ENCODE peak calls at places on chromosomes 12 and 14, in nine cellular contexts. J is CD8-positive, alpha-beta T cell; S is fibroblast of lung; E is fibroblast of pulmonary artery; K is upper lobe of right lung; U is astrocyte of the spinal cord; T is GM06990; G is gastrocnemius medialis; A is fibroblast of the aortic adventitia. C is an unnamed sample.

GRCh38 chr14:89310211-89310610 is 106.8 kb downstream of the FOXN3 start:
- DNase-seq in J (no peak), S (no peak), E (no peak), K (no peak), U (no peak), T (no peak), G (no peak), A (no peak), C (no peak)

GRCh38 chr12:76316468-76316867 is 31.7 kb downstream of the BBS10 start:
- DNase-seq in J (no peak), S (no peak), E (no peak), K (no peak), U (no peak), T (no peak), G (no peak), A (no peak), C (no peak)

GRCh38 chr14:88998027-88998426 is 173.6 kb downstream of the TTC8 start:
- DNase-seq in J (no peak), S (no peak), E (no peak), K (no peak), U (no peak), T (no peak), G (no peak), A (no peak), C (no peak)

GRCh38 chr14:103753809-103754208 is 38.2 kb downstream of the ZFYVE21 start:
- DNase-seq in J (no peak), S (no peak), E (no peak), K (no peak), U (no peak), T (no peak), G (no peak), A (no peak), C (no peak)

GRCh38 chr14:34252227-34252626 is 209.8 kb downstream of the SPTSSA start:
- DNase-seq in J (no peak), S (peak; percentile 26), E (no peak), K (no peak), U (no peak), T (no peak), G (no peak), A (no peak), C (no peak)

GRCh38 chr14:103085106-103086091 is 1.4 kb downstream of the LBHD2 start:
- DNase-seq in J (no peak), S (no peak), E (no peak), K (no peak), U (no peak), T (no peak), G (no peak), A (no peak), C (no peak)

GRCh38 chr14:95365401-95365800 is 45.7 kb upstream of the CLMN start:
- DNase-seq in J (no peak), S (no peak), E (peak; percentile 35), K (no peak), U (no peak), T (no peak), G (no peak), A (no peak), C (no peak)

GRCh38 chr14:55976219-55976618 is 142.0 kb upstream of the PELI2 start:
- DNase-seq in J (no peak), S (no peak), E (no peak), K (no peak), U (no peak), T (no peak), G (no peak), A (peak; percentile 8), C (no peak)

GRCh38 chr14:98099527-98099926 is 1172.5 kb downstream of the BCL11B start:
- DNase-seq in J (no peak), S (peak; percentile 6), E (no peak), K (no peak), U (no peak), T (no peak), G (no peak), A (no peak), C (no peak)

GRCh38 chr12:69821441-69822204 is 3.4 kb upstream of the MYRFL start:
- DNase-seq in J (no peak), S (peak; percentile 89), E (peak; percentile 88), K (no peak), U (peak; percentile 91), T (no peak), G (no peak), A (peak; percentile 65), C (no peak)

GRCh38 chr14:78154827-78155226 is 15.3 kb upstream of the NRXN3 start:
- DNase-seq in J (no peak), S (peak; percentile 9), E (no peak), K (no peak), U (no peak), T (no peak), G (no peak), A (no peak), C (no peak)
- TF ChIP-seq CTCF in J (no peak), S (no peak), E (no peak), K (no peak), U (no peak), T (peak; percentile 14), G (no peak), A (no peak), C (no peak)

DNA sequence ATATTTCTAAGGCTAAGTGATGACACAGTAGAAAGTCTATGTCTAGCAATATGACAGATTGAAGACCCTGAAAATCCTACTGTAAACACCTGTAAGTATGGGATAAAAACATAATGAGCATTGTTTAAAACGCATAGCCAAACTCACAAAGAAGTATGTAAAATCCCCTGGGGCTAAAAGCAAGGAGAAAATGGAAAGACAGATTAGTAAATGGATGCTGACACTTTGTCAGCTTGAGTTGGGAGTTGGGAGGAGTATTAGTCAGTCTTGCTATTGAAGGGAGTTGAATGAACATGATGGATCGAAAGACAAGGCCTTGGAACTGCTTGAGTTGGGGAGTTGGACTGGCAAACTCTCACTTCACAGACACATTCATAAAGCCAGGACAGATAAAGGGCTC is 79.0 kb upstream of the PRKD1 start:
- DNase-seq in J (no peak), S (no peak), E (no peak), K (no peak), U (no peak), T (no peak), G (no peak), A (no peak), C (no peak)
- TF ChIP-seq CTCF in J (no peak), S (no peak), E (no peak), K (no peak), U (no peak), T (no peak), G (no peak), A (no peak), C (no peak)

GRCh38 chr12:53479314-53479713 is 19.9 kb downstream of the MAP3K12 start:
- DNase-seq in J (no peak), S (no peak), E (no peak), K (no peak), U (no peak), T (no peak), G (no peak), A (no peak), C (no peak)

GRCh38 chr12:53474077-53474476 is 22.2 kb downstream of the PCBP2 start:
- DNase-seq in J (no peak), S (no peak), E (no peak), K (no peak), U (no peak), T (no peak), G (no peak), A (no peak), C (no peak)

GRCh38 chr12:53474819-53475218 is 22.9 kb downstream of the PCBP2 start:
- DNase-seq in J (no peak), S (no peak), E (no peak), K (peak; percentile 38), U (no peak), T (no peak), G (peak; percentile 11), A (no peak), C (no peak)

GRCh38 chr12:53478865-53479264 is 20.4 kb downstream of the MAP3K12 start:
- DNase-seq in J (no peak), S (no peak), E (no peak), K (no peak), U (no peak), T (no peak), G (no peak), A (peak; percentile 34), C (no peak)

GRCh38 chr12:53476769-53477209 is 22.5 kb downstream of the MAP3K12 start:
- DNase-seq in J (no peak), S (no peak), E (peak; percentile 44), K (no peak), U (no peak), T (no peak), G (no peak), A (peak; percentile 51), C (no peak)
- TF ChIP-seq CTCF in J (no peak), S (peak; percentile 45), E (peak; percentile 38), K (peak; percentile 25), U (peak; percentile 40), T (peak; percentile 41), G (no peak), A (peak; percentile 19), C (peak; percentile 22)

GRCh38 chr14:73935666-73936065 is 14.2 kb downstream of the FAM161B start:
- DNase-seq in J (no peak), S (no peak), E (peak; percentile 26), K (no peak), U (peak; percentile 9), T (no peak), G (no peak), A (peak; percentile 11), C (no peak)
- TF ChIP-seq CTCF in J (peak; percentile 33), S (peak; percentile 21), E (peak; percentile 36), K (no peak), U (peak; percentile 24), T (peak; percentile 27), G (no peak), A (peak; percentile 45), C (no peak)